ENCODE peak calls at places on chromosome 12, in ten cellular contexts. F, Q, Y, W, B, J, Z, N, G and S are unnamed samples.

GRCh38 chr12:57158186-57158585 is 10.8 kb upstream of the LRP1-AS start:
- DNase-seq in F (no peak), Q (no peak), Y (peak; percentile 21), W (no peak), B (no peak), J (no peak), Z (no peak), N (no peak), G (no peak), S (no peak)

GRCh38 chr12:101857043-101857558 is 20.3 kb upstream of the DRAM1 start:
- DNase-seq in F (peak; percentile 54), Q (no peak), Y (no peak), W (no peak), B (peak; percentile 81), J (no peak), Z (no peak), N (no peak), G (no peak), S (no peak)

GRCh38 chr12:42326466-42327226 is 679 bp downstream of the PPHLN1 start:
- DNase-seq in F (peak; percentile 27), Q (no peak), Y (no peak), W (peak; percentile 29), B (peak; percentile 11), J (peak; percentile 37), Z (peak; percentile 78), N (peak; percentile 37), G (no peak), S (no peak)

GRCh38 chr12:127214196-127214595 is 1052.8 kb upstream of the TMEM132C start:
- DNase-seq in F (no peak), Q (no peak), Y (no peak), W (no peak), B (no peak), J (no peak), Z (no peak), N (no peak), G (no peak), S (no peak)

GRCh38 chr12:68785823-68786222 is 22.2 kb upstream of the MDM2 start:
- DNase-seq in F (no peak), Q (no peak), Y (no peak), W (no peak), B (no peak), J (no peak), Z (no peak), N (no peak), G (no peak), S (no peak)

GRCh38 chr12:3333583-3333982 is 157.4 kb upstream of the PRMT8 start:
- DNase-seq in F (no peak), Q (peak; percentile 37), Y (no peak), W (no peak), B (no peak), J (no peak), Z (no peak), N (no peak), G (no peak), S (no peak)

GRCh38 chr12:49294086-49294803 is 702 bp upstream of the PRPH start:
- DNase-seq in F (no peak), Q (no peak), Y (no peak), W (no peak), B (no peak), J (no peak), Z (peak; percentile 36), N (no peak), G (no peak), S (no peak)

GRCh38 chr12:120257041-120257821 is 8.3 kb downstream of the PXN start:
- DNase-seq in F (peak; percentile 76), Q (peak; percentile 76), Y (no peak), W (peak; percentile 94), B (peak; percentile 87), J (no peak), Z (no peak), N (no peak), G (peak; percentile 42), S (peak; percentile 84)

GRCh38 chr12:58283553-58283952 is 342.2 kb downstream of the ATP23 start:
- DNase-seq in F (no peak), Q (peak; percentile 12), Y (no peak), W (no peak), B (no peak), J (no peak), Z (no peak), N (no peak), G (no peak), S (no peak)

GRCh38 chr12:79764641-79765040 is 73.9 kb upstream of the PAWR start:
- DNase-seq in F (no peak), Q (no peak), Y (no peak), W (no peak), B (no peak), J (no peak), Z (no peak), N (no peak), G (no peak), S (no peak)

GRCh38 chr12:129169928-129170327 is 316.6 kb downstream of the GLT1D1 start:
- DNase-seq in F (no peak), Q (no peak), Y (no peak), W (no peak), B (no peak), J (no peak), Z (no peak), N (no peak), G (no peak), S (no peak)

GRCh38 chr12:12723147-12723680 is 6.0 kb downstream of the CDKN1B start:
- DNase-seq in F (no peak), Q (no peak), Y (no peak), W (no peak), B (no peak), J (no peak), Z (no peak), N (no peak), G (no peak), S (no peak)

GRCh38 chr12:5309654-5310053 is 122.3 kb upstream of the NTF3 start:
- DNase-seq in F (no peak), Q (no peak), Y (no peak), W (no peak), B (no peak), J (no peak), Z (no peak), N (peak; percentile 34), G (no peak), S (peak; percentile 89)

GRCh38 chr12:89756638-89757321 is 48.1 kb upstream of the ATP2B1 start:
- DNase-seq in F (peak; percentile 76), Q (no peak), Y (no peak), W (no peak), B (peak; percentile 94), J (peak; percentile 39), Z (no peak), N (no peak), G (peak; percentile 21), S (no peak)

GRCh38 chr12:68814490-68815231 is 6.7 kb downstream of the MDM2 start:
- DNase-seq in F (no peak), Q (no peak), Y (no peak), W (no peak), B (no peak), J (no peak), Z (no peak), N (no peak), G (no peak), S (no peak)

GRCh38 chr12:133130808-133131128 is 341 bp downstream of the ZNF10 start:
- DNase-seq in F (peak; percentile 5), Q (peak; percentile 29), Y (peak; percentile 52), W (no peak), B (no peak), J (peak; percentile 60), Z (peak; percentile 87), N (peak; percentile 62), G (no peak), S (no peak)

GRCh38 chr12:5094986-5095385 is 51.3 kb downstream of the KCNA5 start:
- DNase-seq in F (no peak), Q (no peak), Y (no peak), W (no peak), B (no peak), J (no peak), Z (no peak), N (no peak), G (no peak), S (no peak)

GRCh38 chr12:128178551-128178950 is 88.4 kb upstream of the TMEM132C start:
- DNase-seq in F (no peak), Q (no peak), Y (no peak), W (no peak), B (peak; percentile 1), J (no peak), Z (no peak), N (no peak), G (no peak), S (no peak)

GRCh38 chr12:77746108-77746507 is 84.6 kb upstream of the NAV3 start:
- DNase-seq in F (no peak), Q (no peak), Y (no peak), W (no peak), B (peak; percentile 33), J (no peak), Z (no peak), N (peak; percentile 95), G (no peak), S (no peak)

GRCh38 chr12:46217686-46218508 is 50.9 kb downstream of the SLC38A1 start:
- DNase-seq in F (no peak), Q (no peak), Y (no peak), W (no peak), B (no peak), J (peak; percentile 82), Z (no peak), N (no peak), G (peak; percentile 29), S (no peak)

GRCh38 chr12:19444097-19444496 is 4.8 kb downstream of the AEBP2 start:
- DNase-seq in F (no peak), Q (no peak), Y (no peak), W (no peak), B (no peak), J (no peak), Z (no peak), N (no peak), G (no peak), S (no peak)

GRCh38 chr12:64404470-64405446 is 566 bp downstream of the XPOT start:
- DNase-seq in F (peak; percentile 81), Q (no peak), Y (peak; percentile 67), W (peak; percentile 28), B (peak; percentile 50), J (peak; percentile 71), Z (no peak), N (peak; percentile 55), G (peak; percentile 18), S (peak; percentile 61)

GRCh38 chr12:118120579-118121363 is 15.2 kb upstream of the PEBP1 start:
- DNase-seq in F (peak; percentile 90), Q (peak; percentile 69), Y (peak; percentile 69), W (peak; percentile 78), B (peak; percentile 56), J (peak; percentile 75), Z (peak; percentile 86), N (peak; percentile 65), G (peak; percentile 71), S (peak; percentile 54)

GRCh38 chr12:3551386-3551785 is 60.4 kb downstream of the PRMT8 start:
- DNase-seq in F (no peak), Q (no peak), Y (no peak), W (no peak), B (no peak), J (no peak), Z (no peak), N (no peak), G (no peak), S (no peak)

GRCh38 chr12:80053048-80053790 is 46.1 kb upstream of the OTOGL start:
- DNase-seq in F (peak; percentile 81), Q (peak; percentile 57), Y (no peak), W (no peak), B (peak; percentile 54), J (no peak), Z (no peak), N (no peak), G (no peak), S (peak; percentile 52)

GRCh38 chr12:104154286-104154685 is 16.3 kb upstream of the NFYB start:
- DNase-seq in F (no peak), Q (no peak), Y (no peak), W (no peak), B (no peak), J (no peak), Z (no peak), N (no peak), G (no peak), S (no peak)

GRCh38 chr12:64665506-64665905 is 55.2 kb downstream of the RASSF3 start:
- DNase-seq in F (no peak), Q (no peak), Y (no peak), W (no peak), B (no peak), J (peak; percentile 52), Z (no peak), N (no peak), G (no peak), S (no peak)

GRCh38 chr12:1837541-1838206 is 17.3 kb downstream of the LRTM2 start:
- DNase-seq in F (peak; percentile 51), Q (no peak), Y (no peak), W (peak; percentile 22), B (peak; percentile 8), J (no peak), Z (peak; percentile 46), N (no peak), G (no peak), S (peak; percentile 73)